ENCODE peak calls at places on chromosome 18, in four cellular contexts. O, E, J and M are unnamed samples.
A peak's percentile ranks its signal among the peaks of the same experiment; 100 is the strongest.

GRCh38 chr18:74598350-74599001 is 806 bp downstream of the ZNF407 start:
- DNase-seq in O (peak; percentile 88), E (peak; percentile 76), J (peak; percentile 52), M (peak; percentile 80)

GRCh38 chr18:50636366-50637057 is 76.6 kb downstream of the MAPK4 start:
- DNase-seq in O (no peak), E (no peak), J (no peak), M (peak; percentile 26)

GRCh38 chr18:6284300-6284699 is 130.4 kb downstream of the L3MBTL4 start:
- DNase-seq in O (no peak), E (no peak), J (no peak), M (no peak)

GRCh38 chr18:44988821-44989587 is 308.3 kb downstream of the SETBP1 start:
- DNase-seq in O (no peak), E (no peak), J (no peak), M (no peak)

GRCh38 chr18:457120-457519 is 43.4 kb downstream of the COLEC12 start:
- DNase-seq in O (no peak), E (peak; percentile 53), J (peak; percentile 83), M (peak; percentile 82)

GRCh38 chr18:80181642-80182461 is 65.5 kb downstream of the PARD6G start:
- DNase-seq in O (peak; percentile 56), E (no peak), J (no peak), M (no peak)

GRCh38 chr18:34933880-34934689 is 107.1 kb upstream of the MAPRE2 start:
- DNase-seq in O (no peak), E (no peak), J (peak; percentile 37), M (no peak)

GRCh38 chr18:70385474-70385873 is 96.6 kb downstream of the SOCS6 start:
- DNase-seq in O (no peak), E (no peak), J (no peak), M (no peak)

GRCh38 chr18:32530947-32531651 is 60.4 kb upstream of the GAREM1 start:
- DNase-seq in O (no peak), E (no peak), J (peak; percentile 43), M (no peak)

GRCh38 chr18:74331404-74331803 is 15.8 kb downstream of the C18orf63 start:
- DNase-seq in O (no peak), E (peak; percentile 20), J (peak; percentile 64), M (no peak)

GRCh38 chr18:80252136-80252535 is 4.8 kb upstream of the PARD6G start:
- DNase-seq in O (no peak), E (no peak), J (peak; percentile 26), M (no peak)

GRCh38 chr18:48850891-48851302 is 99.9 kb downstream of the SMAD7 start:
- DNase-seq in O (no peak), E (no peak), J (peak; percentile 57), M (no peak)

GRCh38 chr18:2050016-2050415 is 521.3 kb downstream of the METTL4 start:
- DNase-seq in O (no peak), E (no peak), J (no peak), M (no peak)

DNA sequence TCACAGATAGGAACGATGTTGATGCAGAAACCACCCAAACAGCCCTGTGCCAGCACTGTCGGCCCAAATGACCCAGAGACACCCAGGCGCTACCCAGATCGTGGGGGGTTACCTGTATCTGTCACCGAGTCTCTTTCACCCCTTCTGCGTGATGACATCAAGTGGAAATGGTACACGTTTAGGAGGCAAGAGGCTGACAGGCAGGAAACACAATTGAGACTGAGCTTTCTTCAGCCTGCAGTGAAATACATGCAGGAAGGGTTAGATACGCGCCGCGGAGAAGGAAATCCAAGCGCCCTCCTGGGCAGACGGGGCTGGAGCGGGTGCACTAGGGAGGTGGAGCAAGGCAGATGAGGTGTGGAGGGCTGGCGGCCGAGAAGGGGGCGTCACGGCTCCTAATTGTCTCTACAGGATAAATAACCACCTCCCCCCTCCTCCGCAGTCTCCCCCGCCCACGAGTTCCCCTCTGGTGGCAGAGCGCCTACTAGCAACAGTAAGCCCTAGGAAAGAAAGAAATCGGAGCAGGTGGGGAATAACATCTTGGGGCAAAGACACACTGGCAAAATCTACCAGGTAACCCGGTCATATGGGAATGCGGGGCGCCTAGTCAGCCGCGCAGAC is at the start of gene RNF152:
- DNase-seq in O (peak; percentile 63), E (peak; percentile 81), J (peak; percentile 29), M (peak; percentile 75)
- TF ChIP-seq CTCF in O (no peak), E (peak; percentile 29), J (peak; percentile 27), M (no peak)

GRCh38 chr18:9117980-9118841 is 15.7 kb downstream of the NDUFV2 start:
- DNase-seq in O (no peak), E (no peak), J (peak; percentile 38), M (no peak)

GRCh38 chr18:9120796-9121195 is 15.8 kb upstream of the ANKRD12 start:
- DNase-seq in O (no peak), E (no peak), J (no peak), M (no peak)

GRCh38 chr18:9113468-9114149 is 11.1 kb downstream of the NDUFV2 start:
- DNase-seq in O (no peak), E (no peak), J (no peak), M (no peak)

DNA sequence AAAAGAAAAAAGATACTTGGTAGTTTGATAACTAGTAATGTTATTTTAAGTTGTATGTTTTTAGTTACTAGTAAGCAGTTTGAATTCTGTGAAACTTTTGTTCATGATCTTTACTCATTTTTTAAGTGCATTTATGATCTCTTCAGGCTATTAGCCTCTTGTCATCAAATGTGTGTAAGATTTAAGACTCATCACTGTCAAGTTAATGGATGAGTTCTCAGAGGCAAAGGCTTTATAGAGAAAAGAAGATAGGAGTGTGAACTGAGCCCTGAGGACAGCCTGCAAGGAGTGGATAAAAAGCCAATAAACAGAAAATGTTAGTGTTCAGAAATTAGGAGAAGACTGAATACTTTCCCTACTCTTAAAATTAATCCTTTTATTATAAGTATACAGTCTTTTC is 13.5 kb downstream of the NDUFV2 start:
- DNase-seq in O (no peak), E (no peak), J (no peak), M (no peak)
- H3K4me1 ChIP-seq in O (peaks cover 67% of the 10 kb centered on the region), E (no peaks in the 10 kb centered on the region), J (peaks cover 4% of the 10 kb centered on the region), M (peaks cover 80% of the 10 kb centered on the region)

DNA sequence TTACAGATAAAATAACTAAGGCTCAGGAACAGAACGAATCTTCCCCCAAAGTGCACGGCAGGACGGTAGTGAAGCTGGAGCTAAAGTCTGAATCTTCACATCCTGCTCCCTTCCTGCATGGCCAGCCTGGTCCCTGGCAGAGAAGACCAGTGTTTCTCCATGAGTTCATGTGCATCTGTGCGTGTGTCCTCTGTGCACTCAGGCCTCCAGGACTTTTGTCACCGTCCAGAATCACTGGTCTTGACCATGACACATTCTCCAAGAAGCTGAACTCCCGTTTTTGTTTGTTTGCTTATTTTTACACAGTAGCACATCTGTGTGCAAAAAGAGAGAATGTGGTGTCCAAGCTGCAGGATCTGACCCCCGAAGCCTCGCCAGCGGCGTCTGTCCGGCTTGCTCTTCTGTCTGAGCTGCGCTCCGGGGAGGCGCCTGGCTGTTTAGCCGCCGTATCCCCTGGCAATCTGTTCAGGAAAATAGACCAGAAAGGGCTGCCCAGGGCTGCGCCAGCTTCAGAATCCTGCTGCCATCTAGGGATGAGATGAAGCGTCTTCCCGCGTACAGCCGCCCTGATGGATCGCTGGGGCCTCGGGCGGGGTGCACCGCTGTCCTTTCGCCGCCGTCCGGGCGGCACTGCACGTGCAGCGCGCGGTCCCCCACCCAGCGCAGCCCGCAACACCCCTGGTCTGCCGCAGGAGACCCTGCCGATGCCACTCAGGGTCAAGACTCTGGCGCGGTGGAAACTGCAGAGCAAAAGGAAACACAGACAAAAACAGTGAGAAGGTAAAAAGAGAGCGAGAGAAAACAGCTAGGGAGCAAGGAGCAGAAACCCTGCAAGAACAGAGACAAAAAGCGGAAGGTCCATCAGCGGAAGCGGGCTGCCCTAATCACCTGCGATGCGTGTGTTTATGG is 2113.6 kb upstream of the PIK3C3 start:
- DNase-seq in O (peak; percentile 68), E (peak; percentile 92), J (peak; percentile 86), M (peak; percentile 78)
- TF ChIP-seq CTCF in O (peak; percentile 36), E (peak; percentile 67), J (peak; percentile 48), M (no peak)

GRCh38 chr18:77077401-77077800 is 55.2 kb downstream of the MBP start:
- DNase-seq in O (no peak), E (no peak), J (no peak), M (no peak)
- H3K4me1 ChIP-seq in O (peaks cover 49% of the 10 kb centered on the region), E (no peaks in the 10 kb centered on the region), J (peaks cover 19% of the 10 kb centered on the region), M (no peaks in the 10 kb centered on the region)